ENCODE peak calls at places on chromosomes 3 and 15, in ten cellular contexts. K is activated CD8-positive, alpha-beta memory T cell treated with anti-CD3 and anti-CD28 coated beads for 48 hours; O is left ventricle myocardium superior; I is colonic mucosa; L is GF-D8; B is AG04449; U is stimulated activated CD8-positive, alpha-beta memory T cell treated with anti-CD3 and anti-CD28 coated beads, Interleukin-4, amount 100 ng/mL, for 48 hours; X is activated CD4-positive, alpha-beta T cell treated with anti-CD3 and anti-CD28 coated beads for 48 hours; M is kidney tubule cell; P is NCI-H2171 treated with DMSO at 0.1 percent for 48 hours. F is an unnamed sample.

GRCh38 chr3:45978348-45978747 is 17.3 kb downstream of the FYCO1 start:
- DNase-seq in M (peak; percentile 75), P (peak; percentile 59), K (no peak), X (peak; percentile 79), B (no peak), O (no peak), L (no peak), I (peak; percentile 89), U (peak; percentile 74), F (no peak)

GRCh38 chr3:191066669-191067068 is 132.4 kb upstream of the OSTN start:
- DNase-seq in B (no peak), L (no peak), M (peak; percentile 85), P (no peak), U (no peak), K (no peak), O (no peak), I (no peak), X (no peak), F (no peak)

GRCh38 chr15:79615754-79616153 is 183.6 kb downstream of the MINAR1 start:
- DNase-seq in I (no peak), O (peak; percentile 47), P (no peak), M (peak; percentile 42), X (no peak), U (no peak), L (no peak), B (no peak), K (no peak), F (no peak)

GRCh38 chr3:16388850-16389411 is 123.9 kb downstream of the OXNAD1 start:
- DNase-seq in L (no peak), M (no peak), O (no peak), K (no peak), X (no peak), U (no peak), B (no peak), P (peak; percentile 45), I (no peak), F (no peak)

GRCh38 chr3:134804508-134805480 is 9.7 kb downstream of the EPHB1 start:
- DNase-seq in I (peak; percentile 17), X (no peak), B (no peak), O (no peak), L (no peak), P (no peak), K (no peak), M (no peak), U (no peak), F (no peak)

GRCh38 chr15:66907826-66908502 is 157.4 kb upstream of the SMAD3 start:
- DNase-seq in P (peak; percentile 16), L (peak; percentile 73), O (peak; percentile 63), U (no peak), I (no peak), K (no peak), M (no peak), X (no peak), B (no peak), F (no peak)

GRCh38 chr15:63600646-63601025 is 3.4 kb downstream of the FBXL22 start:
- DNase-seq in B (peak; percentile 23), X (peak; percentile 94), I (peak; percentile 84), K (peak; percentile 69), M (peak; percentile 95), U (peak; percentile 92), O (peak; percentile 95), L (peak; percentile 51), P (peak; percentile 93), F (peak; percentile 54)

GRCh38 chr3:113147608-113148306 is 63.6 kb upstream of the BOC start:
- DNase-seq in O (peak; percentile 37), L (no peak), M (no peak), I (no peak), U (no peak), P (no peak), K (no peak), B (no peak), X (no peak), F (no peak)

GRCh38 chr3:63278171-63278999 is at the start of gene SYNPR:
- DNase-seq in P (peak; percentile 9), I (no peak), K (no peak), L (no peak), X (no peak), B (no peak), M (no peak), U (no peak), O (no peak), F (peak; percentile 24)

GRCh38 chr3:55619186-55619808 is 132.2 kb upstream of the WNT5A start:
- DNase-seq in U (no peak), M (no peak), B (no peak), O (no peak), K (no peak), X (no peak), P (no peak), L (no peak), I (no peak), F (no peak)

GRCh38 chr3:137347817-137348368 is 390.1 kb downstream of the IL20RB start:
- DNase-seq in I (no peak), B (no peak), P (no peak), L (no peak), O (no peak), K (no peak), X (no peak), U (no peak), M (no peak), F (no peak)

GRCh38 chr3:73563896-73564582 is 60.7 kb downstream of the PDZRN3 start:
- DNase-seq in L (no peak), X (no peak), P (no peak), O (no peak), U (no peak), I (no peak), M (peak; percentile 80), K (no peak), B (no peak), F (no peak)

GRCh38 chr15:38684461-38685000 is 119.9 kb upstream of the RASGRP1 start:
- DNase-seq in X (no peak), O (no peak), M (no peak), I (no peak), P (no peak), U (no peak), K (no peak), B (no peak), L (no peak), F (no peak)

GRCh38 chr3:170346481-170347125 is 10.9 kb upstream of the SKIL start:
- DNase-seq in L (no peak), X (no peak), B (no peak), K (no peak), O (no peak), M (peak; percentile 79), P (no peak), U (no peak), I (no peak), F (no peak)

GRCh38 chr15:64288577-64288976 is 67.4 kb downstream of the CSNK1G1 start:
- DNase-seq in U (no peak), B (no peak), I (no peak), O (no peak), P (peak; percentile 71), M (peak; percentile 9), L (no peak), K (no peak), X (no peak), F (no peak)

GRCh38 chr3:71416868-71417267 is 166.7 kb downstream of the FOXP1 start:
- DNase-seq in U (peak; percentile 54), K (no peak), M (no peak), P (peak; percentile 56), X (peak; percentile 57), I (no peak), B (no peak), L (peak; percentile 43), O (no peak), F (no peak)

GRCh38 chr3:124666067-124666466 is 64.2 kb upstream of the UMPS start:
- DNase-seq in M (no peak), X (no peak), P (no peak), B (no peak), U (no peak), I (no peak), O (no peak), K (no peak), L (no peak), F (no peak)

GRCh38 chr3:101778385-101779046 is 495 bp upstream of the NXPE3 start:
- DNase-seq in K (no peak), L (no peak), B (no peak), I (no peak), X (no peak), P (no peak), M (no peak), U (no peak), O (no peak), F (no peak)

F was measured in NCI-H524 treated with DMSO at 0.1 percent for 48 hours.